ENCODE peak calls at places on chromosomes 6 and 20, in six cellular contexts. M, F, R, H, V and L are unnamed samples.

GRCh38 chr20:61948586-61949362 is 116.9 kb downstream of the TAF4 start:
- DNase-seq in M (peak; percentile 3), F (no peak), R (no peak), H (no peak), V (peak; percentile 8), L (no peak)

GRCh38 chr6:40631760-40632159 is 44.6 kb upstream of the LRFN2 start:
- DNase-seq in M (no peak), F (no peak), R (no peak), H (no peak), V (no peak), L (no peak)

GRCh38 chr20:51121272-51121671 is 98.4 kb upstream of the KCNG1 start:
- DNase-seq in M (no peak), F (no peak), R (no peak), H (peak; percentile 76), V (no peak), L (no peak)

GRCh38 chr6:141152951-141153350 is 979.8 kb upstream of the GJE1 start:
- DNase-seq in M (no peak), F (no peak), R (no peak), H (no peak), V (no peak), L (no peak)

GRCh38 chr20:63746766-63747315 is 7.3 kb downstream of the SLC2A4RG start:
- DNase-seq in M (no peak), F (no peak), R (no peak), H (no peak), V (no peak), L (no peak)

GRCh38 chr6:119012521-119012920 is 65.9 kb downstream of the FAM184A start:
- DNase-seq in M (no peak), F (no peak), R (no peak), H (no peak), V (no peak), L (no peak)

GRCh38 chr6:145502417-145502816 is 232.9 kb downstream of the EPM2A start:
- DNase-seq in M (no peak), F (no peak), R (no peak), H (no peak), V (no peak), L (no peak)

GRCh38 chr20:18056174-18057105 is 1.3 kb downstream of the OVOL2 start:
- DNase-seq in M (peak; percentile 42), F (no peak), R (peak; percentile 50), H (no peak), V (peak; percentile 88), L (no peak)

GRCh38 chr6:113934101-113934500 is 36.8 kb downstream of the HDAC2 start:
- DNase-seq in M (no peak), F (no peak), R (no peak), H (no peak), V (no peak), L (no peak)

GRCh38 chr6:17725083-17725482 is 18.4 kb upstream of the NUP153 start:
- DNase-seq in M (no peak), F (peak; percentile 59), R (no peak), H (peak; percentile 53), V (no peak), L (no peak)

GRCh38 chr20:40880063-40880715 is 148.4 kb upstream of the TOP1 start:
- DNase-seq in M (no peak), F (no peak), R (no peak), H (no peak), V (no peak), L (no peak)

GRCh38 chr6:106522557-106522956 is 106.7 kb downstream of the RTN4IP1 start:
- DNase-seq in M (no peak), F (no peak), R (no peak), H (no peak), V (no peak), L (no peak)

GRCh38 chr20:19735446-19735845 is 22.6 kb upstream of the RIN2 start:
- DNase-seq in M (peak; percentile 81), F (peak; percentile 73), R (peak; percentile 42), H (peak; percentile 58), V (peak; percentile 71), L (peak; percentile 52)

GRCh38 chr6:40620546-40620945 is 33.4 kb upstream of the LRFN2 start:
- DNase-seq in M (no peak), F (no peak), R (no peak), H (no peak), V (no peak), L (no peak)

GRCh38 chr20:56829788-56830385 is 200.8 kb downstream of the TFAP2C start:
- DNase-seq in M (no peak), F (no peak), R (no peak), H (no peak), V (no peak), L (no peak)

GRCh38 chr20:23132293-23132929 is 46.3 kb upstream of the CD93 start:
- DNase-seq in M (peak; percentile 2), F (no peak), R (no peak), H (no peak), V (peak; percentile 40), L (no peak)

GRCh38 chr6:114862809-114863208 is 520.0 kb upstream of the HS3ST5 start:
- DNase-seq in M (no peak), F (no peak), R (no peak), H (no peak), V (no peak), L (no peak)

GRCh38 chr20:19021406-19022117 is 190.9 kb upstream of the SLC24A3 start:
- DNase-seq in M (no peak), F (no peak), R (no peak), H (no peak), V (no peak), L (no peak)

GRCh38 chr6:113596907-113597583 is 260.1 kb upstream of the MARCKS start:
- DNase-seq in M (peak; percentile 50), F (peak; percentile 63), R (no peak), H (peak; percentile 12), V (no peak), L (no peak)

GRCh38 chr6:156555117-156555516 is 222.1 kb upstream of the ARID1B start:
- DNase-seq in M (no peak), F (no peak), R (no peak), H (no peak), V (no peak), L (no peak)

GRCh38 chr20:18705490-18705889 is 108.1 kb upstream of the SCP2D1 start:
- DNase-seq in M (no peak), F (peak; percentile 97), R (no peak), H (no peak), V (no peak), L (no peak)

GRCh38 chr6:27332692-27333641 is 20.9 kb upstream of the POM121L2 start:
- DNase-seq in M (peak; percentile 23), F (peak; percentile 71), R (no peak), H (peak; percentile 29), V (no peak), L (no peak)

GRCh38 chr20:41135187-41135887 is 2.0 kb upstream of the PLCG1 start:
- DNase-seq in M (peak; percentile 55), F (peak; percentile 14), R (peak; percentile 45), H (no peak), V (peak; percentile 63), L (no peak)

GRCh38 chr20:62129731-62130531 is 7.7 kb downstream of the LSM14B start:
- DNase-seq in M (no peak), F (no peak), R (no peak), H (no peak), V (no peak), L (no peak)

GRCh38 chr6:169171010-169171409 is 82.6 kb downstream of the THBS2 start:
- DNase-seq in M (no peak), F (no peak), R (no peak), H (no peak), V (no peak), L (no peak)
- TF ChIP-seq POLR2A in M (no peak), F (no peak), R (no peak), H (no peak), V (no peak), L (no peak)

GRCh38 chr6:31826793-31827285 is 699 bp upstream of the HSPA1B start:
- DNase-seq in M (peak; percentile 91), F (no peak), R (peak; percentile 94), H (peak; percentile 87), V (peak; percentile 87), L (peak; percentile 90)
- TF ChIP-seq POLR2A in M (peak; percentile 39), F (no peak), R (peak; percentile 85), H (peak; percentile 72), V (peak; percentile 65), L (peak; percentile 4)

DNA sequence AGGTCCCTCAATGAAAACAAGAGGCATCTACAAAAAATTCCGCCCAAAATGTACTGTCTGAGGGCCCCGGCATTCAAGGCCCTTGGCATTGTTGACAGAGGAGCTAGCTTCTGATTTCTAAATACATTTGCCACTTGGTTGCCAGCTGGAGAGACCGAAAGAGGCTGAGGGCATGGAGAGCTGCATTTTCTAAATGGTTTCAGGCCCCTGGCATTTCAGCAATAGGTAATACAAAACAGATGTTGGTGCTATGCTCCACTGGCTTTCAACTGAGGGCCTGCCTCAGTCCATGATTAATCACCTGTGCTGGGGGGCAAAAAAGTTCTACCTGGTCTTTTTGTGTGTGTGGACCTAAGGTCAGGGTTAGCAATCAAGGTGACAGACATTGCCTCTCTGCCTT is 79.5 kb upstream of the ISM1 start:
- DNase-seq in M (no peak), F (no peak), R (peak; percentile 74), H (no peak), V (no peak), L (no peak)
- TF ChIP-seq POLR2A in M (no peak), F (no peak), R (no peak), H (no peak), V (no peak), L (no peak)

GRCh38 chr20:25248501-25249172 is 752 bp downstream of the PYGB start:
- DNase-seq in M (peak; percentile 50), F (peak; percentile 37), R (peak; percentile 50), H (peak; percentile 33), V (peak; percentile 68), L (no peak)

GRCh38 chr20:25247666-25248500 is at the start of gene PYGB:
- DNase-seq in M (peak; percentile 75), F (peak; percentile 78), R (peak; percentile 72), H (peak; percentile 71), V (peak; percentile 91), L (peak; percentile 53)

GRCh38 chr20:25245461-25245860 is 2.4 kb upstream of the PYGB start:
- DNase-seq in M (no peak), F (no peak), R (no peak), H (no peak), V (no peak), L (peak; percentile 15)

GRCh38 chr20:25246182-25246943 is 1.5 kb upstream of the PYGB start:
- DNase-seq in M (no peak), F (no peak), R (no peak), H (no peak), V (no peak), L (peak; percentile 16)

GRCh38 chr20:25247100-25247665 is 702 bp upstream of the PYGB start:
- DNase-seq in M (peak; percentile 80), F (peak; percentile 60), R (peak; percentile 61), H (peak; percentile 38), V (peak; percentile 81), L (no peak)
- TF ChIP-seq POLR2A in M (peak; percentile 3), F (no peak), R (no peak), H (no peak), V (no peak), L (no peak)

DNA sequence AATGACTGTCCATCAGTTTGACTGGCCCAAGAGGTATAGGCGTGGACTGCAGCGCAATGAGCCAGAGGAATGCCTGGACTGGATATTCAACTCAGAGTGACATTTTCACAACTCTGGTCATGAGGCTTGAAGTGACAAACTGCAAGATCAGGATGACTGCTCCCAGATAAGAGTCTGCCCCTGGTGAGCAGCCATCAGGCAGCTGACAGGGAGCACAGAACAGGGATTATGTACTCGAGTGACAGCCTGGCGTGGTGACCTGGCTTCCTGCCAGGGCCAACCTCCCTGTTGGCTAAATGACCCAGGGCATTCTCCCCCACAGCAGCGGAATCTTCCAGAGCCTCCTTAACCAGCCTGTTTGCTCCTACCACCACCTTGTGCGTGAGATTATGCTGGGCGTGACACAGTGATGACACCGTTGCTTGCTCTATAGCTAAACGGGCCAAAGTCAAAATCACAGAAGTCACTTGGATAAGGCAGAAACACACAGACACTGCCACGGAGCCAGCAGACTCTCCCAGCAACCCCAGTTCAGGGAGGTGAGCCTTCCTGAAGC is 209.1 kb upstream of the JARID2 start:
- DNase-seq in M (peak; percentile 55), F (no peak), R (peak; percentile 97), H (no peak), V (peak; percentile 90), L (no peak)
- TF ChIP-seq POLR2A in M (no peak), F (no peak), R (no peak), H (no peak), V (peak; percentile 48), L (no peak)